ENCODE peak calls at places on chromosomes 5 and 9, in four cellular contexts. One of them, this sample, is unnamed.

GRCh38 chr5:143837306-143837848 is 25.4 kb downstream of the HMHB1 start:
- DNase-seq in SHP77: peak; percentile 71
- DNase-seq in dermis blood vessel endothelial cell: no peak
- DNase-seq in T-cell: no peak
- DNase-seq in this sample: peak; percentile 72

GRCh38 chr9:3992222-3992621 is 307.6 kb downstream of the GLIS3 start:
- DNase-seq in dermis blood vessel endothelial cell: no peak
- DNase-seq in SHP77: no peak
- DNase-seq in T-cell: no peak
- DNase-seq in this sample: no peak

GRCh38 chr5:153358315-153358976 is 132.0 kb upstream of the GRIA1 start:
- DNase-seq in SHP77: no peak
- DNase-seq in T-cell: no peak
- DNase-seq in dermis blood vessel endothelial cell: no peak
- DNase-seq in this sample: no peak

GRCh38 chr5:143023447-143024096 is 253.4 kb downstream of the ARHGAP26 start:
- DNase-seq in T-cell: no peak
- DNase-seq in SHP77: peak; percentile 45
- DNase-seq in dermis blood vessel endothelial cell: no peak
- DNase-seq in this sample: no peak

GRCh38 chr9:83633260-83633659 is 10.3 kb downstream of the IDNK start:
- DNase-seq in T-cell: no peak
- DNase-seq in dermis blood vessel endothelial cell: no peak
- DNase-seq in SHP77: no peak
- DNase-seq in this sample: no peak

GRCh38 chr5:131751551-131751950 is 45.3 kb downstream of the FNIP1 start:
- DNase-seq in SHP77: no peak
- DNase-seq in dermis blood vessel endothelial cell: no peak
- DNase-seq in T-cell: no peak
- DNase-seq in this sample: no peak

GRCh38 chr9:113482341-113482740 is 18.8 kb downstream of the RGS3 start:
- DNase-seq in SHP77: no peak
- DNase-seq in dermis blood vessel endothelial cell: no peak
- DNase-seq in T-cell: no peak
- DNase-seq in this sample: no peak

GRCh38 chr9:132647806-132648205 is 22.0 kb downstream of the DDX31 start:
- DNase-seq in T-cell: no peak
- DNase-seq in dermis blood vessel endothelial cell: no peak
- DNase-seq in SHP77: no peak
- DNase-seq in this sample: no peak

GRCh38 chr9:14395300-14396082 is 81.5 kb upstream of the NFIB start:
- DNase-seq in SHP77: no peak
- DNase-seq in dermis blood vessel endothelial cell: no peak
- DNase-seq in T-cell: no peak
- DNase-seq in this sample: no peak

GRCh38 chr9:94937214-94937903 is 210.9 kb downstream of the AOPEP start:
- DNase-seq in dermis blood vessel endothelial cell: peak; percentile 82
- DNase-seq in T-cell: no peak
- DNase-seq in SHP77: no peak
- DNase-seq in this sample: no peak

GRCh38 chr9:114282926-114283325 is 40.0 kb upstream of the ORM1 start:
- DNase-seq in dermis blood vessel endothelial cell: no peak
- DNase-seq in T-cell: no peak
- DNase-seq in SHP77: no peak
- DNase-seq in this sample: no peak

GRCh38 chr9:89435315-89435823 is 62.5 kb downstream of the SEMA4D start:
- DNase-seq in T-cell: no peak
- DNase-seq in dermis blood vessel endothelial cell: no peak
- DNase-seq in SHP77: no peak
- DNase-seq in this sample: peak; percentile 24

GRCh38 chr5:108588323-108588722 is 159.4 kb upstream of the FER start:
- DNase-seq in SHP77: no peak
- DNase-seq in T-cell: no peak
- DNase-seq in dermis blood vessel endothelial cell: no peak
- DNase-seq in this sample: no peak

GRCh38 chr9:10009401-10009800 is 603.4 kb downstream of the PTPRD start:
- DNase-seq in SHP77: no peak
- DNase-seq in T-cell: no peak
- DNase-seq in dermis blood vessel endothelial cell: no peak
- DNase-seq in this sample: no peak

GRCh38 chr9:127418037-127418471 is 6.1 kb upstream of the ZNF79 start:
- DNase-seq in dermis blood vessel endothelial cell: peak; percentile 46
- DNase-seq in T-cell: peak; percentile 45
- DNase-seq in SHP77: peak; percentile 70
- DNase-seq in this sample: no peak

GRCh38 chr5:80406980-80407734 is 707 bp upstream of the ZFYVE16 start:
- DNase-seq in T-cell: peak; percentile 6
- DNase-seq in dermis blood vessel endothelial cell: peak; percentile 87
- DNase-seq in SHP77: peak; percentile 86
- DNase-seq in this sample: peak; percentile 47

GRCh38 chr5:40464461-40464860 is 215.3 kb upstream of the PTGER4 start:
- DNase-seq in SHP77: no peak
- DNase-seq in T-cell: no peak
- DNase-seq in dermis blood vessel endothelial cell: peak; percentile 50
- DNase-seq in this sample: no peak

GRCh38 chr9:134850611-134851010 is 30.0 kb upstream of the FCN2 start:
- DNase-seq in dermis blood vessel endothelial cell: no peak
- DNase-seq in SHP77: no peak
- DNase-seq in T-cell: no peak
- DNase-seq in this sample: no peak

GRCh38 chr5:151072234-151073025 is 8.4 kb downstream of the TNIP1 start:
- DNase-seq in T-cell: no peak
- DNase-seq in SHP77: no peak
- DNase-seq in dermis blood vessel endothelial cell: peak; percentile 59
- DNase-seq in this sample: no peak

GRCh38 chr9:2857564-2858198 is 13.8 kb upstream of the PUM3 start:
- DNase-seq in dermis blood vessel endothelial cell: peak; percentile 84
- DNase-seq in SHP77: peak; percentile 34
- DNase-seq in T-cell: peak; percentile 61
- DNase-seq in this sample: peak; percentile 80

GRCh38 chr5:111063709-111064322 is 7.7 kb upstream of the TSLP start:
- DNase-seq in dermis blood vessel endothelial cell: no peak
- DNase-seq in T-cell: no peak
- DNase-seq in SHP77: peak; percentile 10
- DNase-seq in this sample: no peak

GRCh38 chr5:146291421-146292074 is 47.1 kb upstream of the POU4F3 start:
- DNase-seq in SHP77: peak; percentile 43
- DNase-seq in T-cell: no peak
- DNase-seq in dermis blood vessel endothelial cell: peak; percentile 63
- DNase-seq in this sample: no peak

GRCh38 chr5:16364906-16365305 is 100.7 kb downstream of the ZNF622 start:
- DNase-seq in dermis blood vessel endothelial cell: no peak
- DNase-seq in T-cell: no peak
- DNase-seq in SHP77: peak; percentile 71
- DNase-seq in this sample: no peak

GRCh38 chr5:33371660-33372059 is 69.1 kb upstream of the TARS1 start:
- DNase-seq in T-cell: no peak
- DNase-seq in SHP77: no peak
- DNase-seq in dermis blood vessel endothelial cell: no peak
- DNase-seq in this sample: no peak

GRCh38 chr9:79362100-79363081 is 209.4 kb upstream of the TLE4 start:
- DNase-seq in SHP77: peak; percentile 10
- DNase-seq in dermis blood vessel endothelial cell: no peak
- DNase-seq in T-cell: no peak
- DNase-seq in this sample: peak; percentile 3

GRCh38 chr5:93583799-93584530 is 943 bp downstream of the NR2F1 start:
- DNase-seq in SHP77: peak; percentile 55
- DNase-seq in dermis blood vessel endothelial cell: peak; percentile 80
- DNase-seq in T-cell: no peak
- DNase-seq in this sample: peak; percentile 67

GRCh38 chr5:77360969-77361368 is 131.1 kb downstream of the WDR41 start:
- DNase-seq in SHP77: no peak
- DNase-seq in dermis blood vessel endothelial cell: no peak
- DNase-seq in T-cell: no peak
- DNase-seq in this sample: no peak

GRCh38 chr5:132003170-132003744 is 8.2 kb downstream of the ACSL6 start:
- DNase-seq in dermis blood vessel endothelial cell: no peak
- DNase-seq in SHP77: no peak
- DNase-seq in T-cell: no peak
- DNase-seq in this sample: no peak